ENCODE peak calls at places on chromosome 2, in nine cellular contexts. Z is H9, F is mammary epithelial cell, O is hepatocyte, D is DND-41, K is HCT116, E is A549, N is HepG2, W is OCI-LY7. M is an unnamed sample.

GRCh38 chr2:218985325-218986091 is 524 bp upstream of the FEV start:
- DNase-seq in W (no peak), Z (peak; percentile 76), F (no peak), O (no peak), D (no peak), K (no peak), N (no peak), E (no peak), M (no peak)

GRCh38 chr2:189249901-189250300 is 70.3 kb upstream of the COL5A2 start:
- DNase-seq in N (no peak), F (no peak), K (no peak), D (no peak), Z (no peak), W (no peak), E (no peak), O (no peak), M (peak; percentile 51)

GRCh38 chr2:54394392-54394791 is 61.7 kb upstream of the SPTBN1 start:
- DNase-seq in E (no peak), O (no peak), W (peak; percentile 40), F (no peak), K (no peak), N (no peak), D (no peak), Z (no peak), M (peak; percentile 18)

GRCh38 chr2:144331652-144332355 is 188.1 kb downstream of the ZEB2 start:
- DNase-seq in W (no peak), K (peak; percentile 29), O (no peak), Z (peak; percentile 58), N (no peak), F (no peak), E (no peak), D (no peak), M (peak; percentile 15)

GRCh38 chr2:240600451-240600961 is 14.0 kb downstream of the CAPN10 start:
- DNase-seq in W (no peak), O (no peak), K (no peak), E (no peak), F (no peak), D (no peak), N (no peak), Z (no peak), M (no peak)

GRCh38 chr2:200756618-200757321 is 54.9 kb upstream of the BZW1 start:
- DNase-seq in O (peak; percentile 73), Z (peak; percentile 41), N (peak; percentile 95), E (peak; percentile 89), W (no peak), K (no peak), F (peak; percentile 93), D (no peak), M (peak; percentile 72)

GRCh38 chr2:78757652-78758051 is 267.9 kb upstream of the REG3G start:
- DNase-seq in W (no peak), K (no peak), O (no peak), F (no peak), Z (no peak), E (no peak), N (no peak), D (no peak), M (no peak)

GRCh38 chr2:222722327-222722946 is 51.0 kb downstream of the MOGAT1 start:
- DNase-seq in F (no peak), Z (no peak), O (no peak), E (no peak), W (peak; percentile 34), N (no peak), D (no peak), K (no peak), M (peak; percentile 88)

GRCh38 chr2:1974391-1974790 is 230.1 kb upstream of the PXDN start:
- DNase-seq in Z (no peak), N (no peak), E (peak; percentile 52), W (no peak), D (no peak), O (no peak), K (no peak), F (no peak), M (peak; percentile 95)

GRCh38 chr2:186496401-186496800 is 10.3 kb downstream of the ZC3H15 start:
- DNase-seq in F (no peak), O (no peak), W (no peak), E (no peak), Z (no peak), D (no peak), N (no peak), K (no peak), M (no peak)

GRCh38 chr2:190979906-190980629 is 33.9 kb downstream of the STAT1 start:
- DNase-seq in K (no peak), Z (no peak), O (peak; percentile 88), N (no peak), W (no peak), F (no peak), E (no peak), D (no peak), M (peak; percentile 76)

GRCh38 chr2:207274541-207274940 is 108.8 kb upstream of the KLF7 start:
- DNase-seq in D (no peak), W (no peak), K (no peak), Z (no peak), E (no peak), F (no peak), N (no peak), O (no peak), M (no peak)

GRCh38 chr2:38013158-38013752 is 62.7 kb downstream of the CYP1B1 start:
- DNase-seq in K (no peak), W (no peak), D (no peak), O (no peak), Z (no peak), N (no peak), F (peak; percentile 89), E (no peak), M (peak; percentile 73)

GRCh38 chr2:127052068-127052770 is 54.7 kb downstream of the BIN1 start:
- DNase-seq in N (no peak), F (no peak), K (no peak), D (no peak), O (no peak), Z (no peak), W (no peak), E (no peak), M (no peak)

GRCh38 chr2:161555826-161556225 is 68.4 kb upstream of the SLC4A10 start:
- DNase-seq in K (no peak), E (no peak), O (no peak), N (no peak), W (no peak), F (no peak), Z (no peak), D (no peak), M (no peak)

GRCh38 chr2:18552351-18553077 is 7.9 kb downstream of the RDH14 start:
- DNase-seq in D (no peak), N (no peak), Z (no peak), K (no peak), E (no peak), F (no peak), W (no peak), O (no peak), M (peak; percentile 74)

GRCh38 chr2:203061346-203061745 is 46.7 kb downstream of the NBEAL1 start:
- DNase-seq in N (peak; percentile 70), E (peak; percentile 62), O (peak; percentile 51), K (no peak), F (no peak), Z (no peak), D (no peak), W (no peak), M (peak; percentile 54)

GRCh38 chr2:214185546-214185945 is 225.3 kb upstream of the VWC2L start:
- DNase-seq in E (no peak), W (no peak), Z (no peak), K (no peak), D (no peak), F (no peak), N (no peak), O (no peak), M (no peak)
- TF ChIP-seq CTCF in E (no peak), W (no peak), Z (no peak), K (no peak), D (no peak), F (no peak), N (no peak), O (no peak), M (no peak)

DNA sequence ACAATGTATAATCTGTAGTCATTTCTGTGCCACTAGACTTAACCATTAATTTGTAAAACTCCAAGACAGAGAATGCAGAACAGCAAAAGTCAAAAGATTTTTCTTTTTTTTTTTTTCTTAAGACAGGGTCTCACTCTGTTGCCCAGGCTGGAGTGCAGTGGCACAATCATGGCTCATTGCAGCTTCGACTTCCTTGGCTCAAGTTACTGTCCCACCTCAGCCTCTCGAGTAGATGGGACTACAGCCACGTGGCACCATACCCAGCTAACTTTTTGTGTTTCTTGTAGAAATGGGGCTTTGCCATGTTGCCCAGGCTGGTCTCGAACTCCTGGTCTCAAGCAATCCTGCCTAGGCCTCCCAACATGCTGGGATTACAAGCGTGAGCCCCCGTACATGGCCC is 80.1 kb downstream of the TLK1 start:
- DNase-seq in O (no peak), D (no peak), Z (no peak), N (no peak), E (no peak), K (no peak), W (no peak), F (no peak), M (no peak)
- H3K4me2 ChIP-seq in O (no peak overlapping the region), D (no peak overlapping the region), Z (no peak overlapping the region), N (no peak overlapping the region), E (no peak overlapping the region), K (no peak overlapping the region), W (no peak overlapping the region), F (no peak overlapping the region), M (no peak overlapping the region)

DNA sequence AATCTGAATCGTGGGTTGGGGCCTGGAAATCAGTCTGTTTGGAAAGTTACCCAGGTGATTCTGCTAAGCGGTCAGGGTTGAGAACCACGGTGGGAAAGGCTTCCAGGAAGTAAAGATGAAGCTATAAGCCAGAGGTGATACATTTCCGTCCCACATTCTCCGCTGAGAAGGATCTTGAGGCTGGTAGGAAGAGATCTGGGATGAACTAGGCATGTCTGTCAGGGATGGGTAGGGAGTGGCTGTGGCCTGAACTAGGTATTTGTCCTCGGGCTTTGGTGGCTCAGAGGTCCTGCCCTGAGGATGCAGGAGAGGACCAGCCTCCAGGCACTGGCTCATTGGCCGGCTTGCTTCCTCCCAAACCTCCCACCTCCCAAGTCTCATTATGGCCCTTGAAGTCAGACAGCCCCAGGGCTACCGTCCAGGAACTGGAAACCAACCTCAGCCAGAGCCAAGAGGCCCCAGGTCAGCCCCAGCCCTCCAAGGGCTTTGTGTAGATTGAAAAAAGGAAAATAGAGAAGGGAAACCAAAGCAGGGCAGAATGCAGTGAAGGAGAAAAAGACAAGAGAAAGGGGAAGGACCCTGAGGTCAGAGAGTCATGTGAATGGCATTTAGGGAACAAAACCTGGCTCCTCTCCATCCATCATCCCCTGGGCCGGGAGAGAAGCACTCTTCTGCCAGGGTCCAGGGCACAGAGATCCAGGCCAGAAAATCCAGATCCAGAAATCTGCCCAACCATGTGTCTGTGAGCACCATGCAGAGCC is 119.5 kb downstream of the ZFP36L2 start:
- DNase-seq in O (peak; percentile 10), F (no peak), K (no peak), Z (no peak), D (no peak), N (no peak), E (no peak), W (peak; percentile 60), M (peak; percentile 18)
- H3K4me1 ChIP-seq in O (peaks cover 40% of the 10 kb centered on the region), F (peaks cover 41% of the 10 kb centered on the region), K (peaks cover 15% of the 10 kb centered on the region), Z (no peaks in the 10 kb centered on the region), D (peaks cover 32% of the 10 kb centered on the region), N (peaks cover 82% of the 10 kb centered on the region), E (peaks cover 39% of the 10 kb centered on the region), W (peaks cover 34% of the 10 kb centered on the region), M (peaks cover 30% of the 10 kb centered on the region)

DNA sequence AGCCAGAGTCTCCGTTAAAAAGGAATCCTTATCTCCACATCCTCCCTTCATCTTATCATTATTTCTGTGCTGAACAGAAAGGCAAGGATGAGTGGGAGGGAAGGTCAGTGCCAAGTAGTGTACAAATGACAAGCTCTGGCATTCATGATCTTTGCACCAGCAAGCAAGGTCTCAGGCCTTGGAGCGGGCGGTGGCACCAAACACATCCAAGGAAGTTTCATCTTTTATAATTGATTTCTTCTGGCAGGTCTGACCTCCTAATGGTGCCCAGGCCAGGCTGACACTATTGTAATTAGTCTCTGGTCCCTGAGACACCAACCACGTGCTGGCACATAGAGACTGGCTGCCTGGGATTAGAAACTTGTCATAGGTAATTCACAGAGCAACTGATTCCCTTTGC is 336.6 kb downstream of the EN1 start:
- DNase-seq in E (no peak), Z (no peak), O (no peak), N (no peak), K (no peak), F (no peak), W (no peak), D (no peak), M (no peak)
- TF ChIP-seq CTCF in E (no peak), Z (no peak), O (no peak), N (no peak), K (no peak), F (no peak), W (no peak), D (no peak), M (no peak)

M was measured in fibroblast of lung.